ENCODE peak calls at places on chromosomes 3 and 15, in four cellular contexts. N is head of caudate nucleus; X is stimulated activated CD4-positive, alpha-beta T cell treated with anti-CD3 and anti-CD28 coated beads, Interleukin-1b, Interleukin-23, amount 100 ng/mL, for 24 hours; Q is CD8-positive, alpha-beta memory T cell. P is an unnamed sample.

GRCh38 chr3:53169045-53169831 is 8.2 kb downstream of the PRKCD start:
- DNase-seq in N (peak), X (no peak), Q (no peak), P (no peak)

GRCh38 chr15:51366911-51367310 is 25.5 kb downstream of the GLDN start:
- DNase-seq in N (no peak), X (no peak), Q (no peak), P (peak)

GRCh38 chr3:126351771-126352475 is 5.3 kb downstream of the KLF15 start:
- DNase-seq in N (no peak), Q (no peak), X (no peak), P (no peak)

GRCh38 chr15:82414536-82415191 is 15.0 kb upstream of the GOLGA6L9 start:
- DNase-seq in X (no peak), N (no peak), Q (no peak), P (no peak)

GRCh38 chr15:64681424-64682024 is 93.9 kb downstream of the RBPMS2 start:
- DNase-seq in N (peak), Q (no peak), X (no peak), P (peak)

GRCh38 chr15:90006217-90007088 is 5.3 kb downstream of the ZNF710 start:
- DNase-seq in X (no peak), N (no peak), Q (no peak), P (no peak)

GRCh38 chr3:73772076-73772475 is 147.3 kb upstream of the PDZRN3 start:
- DNase-seq in N (no peak), Q (no peak), X (no peak), P (no peak)

GRCh38 chr3:148582126-148582525 is 115.6 kb upstream of the AGTR1 start:
- DNase-seq in N (no peak), Q (no peak), X (no peak), P (peak)

GRCh38 chr3:157122116-157122515 is 37.8 kb downstream of the CCNL1 start:
- DNase-seq in N (no peak), X (no peak), Q (no peak), P (no peak)

GRCh38 chr3:60956729-60957128 is 294.5 kb downstream of the FHIT start:
- DNase-seq in Q (no peak), N (no peak), X (no peak), P (no peak)

P was measured in cerebellum.